ENCODE peak calls at places on chromosomes 5 and 9, in seven cellular contexts. One of them, this sample, is unnamed.

GRCh38 chr9:130701059-130702022 is 7.8 kb downstream of the EXOSC2 start:
- DNase-seq in HepG2: peak; percentile 74
- DNase-seq in mammary epithelial cell: peak; percentile 44
- DNase-seq in DND-41: peak; percentile 70
- DNase-seq in K562: peak; percentile 66
- DNase-seq in sigmoid colon: peak; percentile 88
- DNase-seq in naive thymus-derived CD4-positive, alpha-beta T cell: peak; percentile 63
- DNase-seq in this sample: peak; percentile 87

GRCh38 chr5:93078082-93079038 is 502.7 kb downstream of the NR2F1-AS1 start:
- DNase-seq in mammary epithelial cell: peak; percentile 98
- DNase-seq in sigmoid colon: peak; percentile 85
- DNase-seq in K562: no peak
- DNase-seq in DND-41: no peak
- DNase-seq in HepG2: peak; percentile 98
- DNase-seq in naive thymus-derived CD4-positive, alpha-beta T cell: no peak
- DNase-seq in this sample: no peak

GRCh38 chr9:396397-396796 is 181.7 kb downstream of the DOCK8 start:
- DNase-seq in mammary epithelial cell: no peak
- DNase-seq in DND-41: no peak
- DNase-seq in HepG2: no peak
- DNase-seq in K562: no peak
- DNase-seq in naive thymus-derived CD4-positive, alpha-beta T cell: no peak
- DNase-seq in sigmoid colon: no peak
- DNase-seq in this sample: no peak

GRCh38 chr9:129665008-129665771 is at the start of gene PRRX2:
- DNase-seq in HepG2: no peak
- DNase-seq in sigmoid colon: no peak
- DNase-seq in mammary epithelial cell: no peak
- DNase-seq in naive thymus-derived CD4-positive, alpha-beta T cell: peak; percentile 11
- DNase-seq in K562: peak; percentile 67
- DNase-seq in DND-41: no peak
- DNase-seq in this sample: no peak

GRCh38 chr9:127529671-127530070 is 78.4 kb downstream of the LRSAM1 start:
- DNase-seq in mammary epithelial cell: no peak
- DNase-seq in HepG2: no peak
- DNase-seq in DND-41: no peak
- DNase-seq in sigmoid colon: no peak
- DNase-seq in naive thymus-derived CD4-positive, alpha-beta T cell: no peak
- DNase-seq in K562: no peak
- DNase-seq in this sample: no peak

GRCh38 chr5:139711852-139712171 is 63.7 kb downstream of the CXXC5 start:
- DNase-seq in sigmoid colon: peak; percentile 72
- DNase-seq in HepG2: no peak
- DNase-seq in naive thymus-derived CD4-positive, alpha-beta T cell: no peak
- DNase-seq in DND-41: no peak
- DNase-seq in K562: no peak
- DNase-seq in mammary epithelial cell: no peak
- DNase-seq in this sample: no peak

GRCh38 chr5:10524376-10525123 is 39.3 kb upstream of the ANKRD33B start:
- DNase-seq in naive thymus-derived CD4-positive, alpha-beta T cell: no peak
- DNase-seq in HepG2: no peak
- DNase-seq in mammary epithelial cell: no peak
- DNase-seq in DND-41: no peak
- DNase-seq in K562: no peak
- DNase-seq in sigmoid colon: no peak
- DNase-seq in this sample: no peak

GRCh38 chr5:55306641-55307382 is 682 bp downstream of the DHX29 start:
- DNase-seq in HepG2: peak; percentile 27
- DNase-seq in sigmoid colon: no peak
- DNase-seq in DND-41: no peak
- DNase-seq in K562: no peak
- DNase-seq in naive thymus-derived CD4-positive, alpha-beta T cell: no peak
- DNase-seq in mammary epithelial cell: peak; percentile 23
- DNase-seq in this sample: peak; percentile 70

GRCh38 chr5:103223031-103223955 is 35.3 kb upstream of the MACIR start:
- DNase-seq in mammary epithelial cell: no peak
- DNase-seq in HepG2: no peak
- DNase-seq in K562: peak; percentile 10
- DNase-seq in DND-41: no peak
- DNase-seq in naive thymus-derived CD4-positive, alpha-beta T cell: no peak
- DNase-seq in sigmoid colon: no peak
- DNase-seq in this sample: no peak

GRCh38 chr5:82620957-82621600 is 342.9 kb upstream of the RPS23 start:
- DNase-seq in sigmoid colon: no peak
- DNase-seq in naive thymus-derived CD4-positive, alpha-beta T cell: no peak
- DNase-seq in DND-41: peak; percentile 76
- DNase-seq in K562: no peak
- DNase-seq in mammary epithelial cell: peak; percentile 44
- DNase-seq in HepG2: no peak
- DNase-seq in this sample: no peak

GRCh38 chr5:5418764-5419163 is 3.7 kb upstream of the ICE1 start:
- DNase-seq in sigmoid colon: no peak
- DNase-seq in HepG2: no peak
- DNase-seq in K562: no peak
- DNase-seq in DND-41: no peak
- DNase-seq in naive thymus-derived CD4-positive, alpha-beta T cell: no peak
- DNase-seq in mammary epithelial cell: no peak
- DNase-seq in this sample: no peak

GRCh38 chr5:97735209-97735608 is 552.2 kb upstream of the RIOK2 start:
- DNase-seq in DND-41: no peak
- DNase-seq in mammary epithelial cell: peak; percentile 95
- DNase-seq in K562: no peak
- DNase-seq in HepG2: no peak
- DNase-seq in sigmoid colon: no peak
- DNase-seq in naive thymus-derived CD4-positive, alpha-beta T cell: no peak
- DNase-seq in this sample: no peak

GRCh38 chr5:171630670-171631065 is 154.9 kb upstream of the SMIM23 start:
- DNase-seq in mammary epithelial cell: no peak
- DNase-seq in HepG2: no peak
- DNase-seq in DND-41: no peak
- DNase-seq in naive thymus-derived CD4-positive, alpha-beta T cell: no peak
- DNase-seq in K562: no peak
- DNase-seq in sigmoid colon: no peak
- DNase-seq in this sample: no peak

GRCh38 chr9:127567119-127567897 is 44.8 kb upstream of the STXBP1 start:
- DNase-seq in sigmoid colon: peak; percentile 88
- DNase-seq in HepG2: no peak
- DNase-seq in DND-41: no peak
- DNase-seq in K562: peak; percentile 39
- DNase-seq in mammary epithelial cell: peak; percentile 47
- DNase-seq in naive thymus-derived CD4-positive, alpha-beta T cell: no peak
- DNase-seq in this sample: no peak

GRCh38 chr9:69324549-69325401 is at the start of gene ENTREP1:
- DNase-seq in sigmoid colon: peak; percentile 78
- DNase-seq in mammary epithelial cell: peak; percentile 75
- DNase-seq in naive thymus-derived CD4-positive, alpha-beta T cell: no peak
- DNase-seq in HepG2: no peak
- DNase-seq in DND-41: no peak
- DNase-seq in K562: no peak
- DNase-seq in this sample: no peak

GRCh38 chr5:89034588-89034987 is 151.6 kb upstream of the MEF2C start:
- DNase-seq in HepG2: no peak
- DNase-seq in naive thymus-derived CD4-positive, alpha-beta T cell: no peak
- DNase-seq in K562: no peak
- DNase-seq in sigmoid colon: no peak
- DNase-seq in DND-41: no peak
- DNase-seq in mammary epithelial cell: peak; percentile 42
- DNase-seq in this sample: no peak

GRCh38 chr9:105842023-105842644 is 147.8 kb downstream of the TMEM38B start:
- DNase-seq in naive thymus-derived CD4-positive, alpha-beta T cell: peak; percentile 34
- DNase-seq in HepG2: peak; percentile 16
- DNase-seq in mammary epithelial cell: peak; percentile 27
- DNase-seq in sigmoid colon: no peak
- DNase-seq in DND-41: peak; percentile 32
- DNase-seq in K562: peak; percentile 51
- DNase-seq in this sample: peak; percentile 86

GRCh38 chr9:94829380-94830070 is 103.0 kb downstream of the AOPEP start:
- DNase-seq in mammary epithelial cell: no peak
- DNase-seq in HepG2: no peak
- DNase-seq in sigmoid colon: no peak
- DNase-seq in naive thymus-derived CD4-positive, alpha-beta T cell: no peak
- DNase-seq in DND-41: no peak
- DNase-seq in K562: no peak
- DNase-seq in this sample: no peak

GRCh38 chr5:252546-252945 is 18.9 kb upstream of the PDCD6 start:
- DNase-seq in HepG2: no peak
- DNase-seq in mammary epithelial cell: peak; percentile 57
- DNase-seq in K562: no peak
- DNase-seq in naive thymus-derived CD4-positive, alpha-beta T cell: no peak
- DNase-seq in sigmoid colon: no peak
- DNase-seq in DND-41: no peak
- DNase-seq in this sample: no peak

DNA sequence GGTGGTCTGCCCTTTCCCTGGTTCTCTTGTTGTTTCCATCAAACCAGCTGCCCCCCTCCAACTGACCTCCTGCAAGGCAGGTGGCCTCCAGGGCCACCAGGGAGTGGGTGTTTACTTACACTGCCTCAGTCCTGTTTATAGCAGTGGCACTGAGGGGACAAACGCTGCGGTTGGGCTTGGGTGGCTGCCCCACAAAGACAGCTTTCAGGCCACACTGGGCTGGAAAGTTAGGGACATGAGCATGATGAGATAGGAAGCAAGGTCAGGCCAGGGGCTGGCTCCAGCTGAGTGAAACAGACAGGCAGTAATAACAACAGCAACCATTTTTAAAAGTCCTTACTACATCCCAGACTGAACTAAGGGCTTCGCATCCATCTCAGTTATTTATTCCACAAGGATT is 20.6 kb downstream of the BOD1 start:
- DNase-seq in mammary epithelial cell: no peak
- DNase-seq in HepG2: no peak
- DNase-seq in DND-41: no peak
- DNase-seq in sigmoid colon: no peak
- DNase-seq in naive thymus-derived CD4-positive, alpha-beta T cell: no peak
- DNase-seq in K562: no peak
- DNase-seq in this sample: no peak
- H3K4me1 ChIP-seq in mammary epithelial cell: no peaks in the 10 kb centered on the region
- H3K4me1 ChIP-seq in HepG2: no peaks in the 10 kb centered on the region
- H3K4me1 ChIP-seq in DND-41: no peaks in the 10 kb centered on the region
- H3K4me1 ChIP-seq in sigmoid colon: no peaks in the 10 kb centered on the region
- H3K4me1 ChIP-seq in naive thymus-derived CD4-positive, alpha-beta T cell: no peaks in the 10 kb centered on the region
- H3K4me1 ChIP-seq in K562: no peaks in the 10 kb centered on the region
- H3K4me1 ChIP-seq in this sample: no peaks in the 10 kb centered on the region

GRCh38 chr5:173817561-173817960 is 70.6 kb upstream of the CPEB4 start:
- DNase-seq in HepG2: no peak
- DNase-seq in sigmoid colon: no peak
- DNase-seq in naive thymus-derived CD4-positive, alpha-beta T cell: no peak
- DNase-seq in mammary epithelial cell: no peak
- DNase-seq in DND-41: no peak
- DNase-seq in K562: no peak
- DNase-seq in this sample: peak; percentile 50

GRCh38 chr5:173815571-173815970 is 72.6 kb upstream of the CPEB4 start:
- DNase-seq in K562: no peak
- DNase-seq in sigmoid colon: no peak
- DNase-seq in mammary epithelial cell: no peak
- DNase-seq in DND-41: no peak
- DNase-seq in naive thymus-derived CD4-positive, alpha-beta T cell: no peak
- DNase-seq in HepG2: no peak
- DNase-seq in this sample: no peak

GRCh38 chr5:173814053-173814452 is 74.1 kb upstream of the CPEB4 start:
- DNase-seq in DND-41: no peak
- DNase-seq in mammary epithelial cell: no peak
- DNase-seq in sigmoid colon: no peak
- DNase-seq in K562: no peak
- DNase-seq in HepG2: no peak
- DNase-seq in naive thymus-derived CD4-positive, alpha-beta T cell: no peak
- DNase-seq in this sample: no peak

GRCh38 chr5:173819521-173819920 is 68.6 kb upstream of the CPEB4 start:
- DNase-seq in K562: no peak
- DNase-seq in HepG2: no peak
- DNase-seq in sigmoid colon: no peak
- DNase-seq in naive thymus-derived CD4-positive, alpha-beta T cell: no peak
- DNase-seq in mammary epithelial cell: no peak
- DNase-seq in DND-41: no peak
- DNase-seq in this sample: no peak

GRCh38 chr5:173816728-173817127 is 71.4 kb upstream of the CPEB4 start:
- DNase-seq in HepG2: no peak
- DNase-seq in naive thymus-derived CD4-positive, alpha-beta T cell: no peak
- DNase-seq in DND-41: no peak
- DNase-seq in K562: no peak
- DNase-seq in sigmoid colon: no peak
- DNase-seq in mammary epithelial cell: no peak
- DNase-seq in this sample: no peak
- H3K4me1 ChIP-seq in HepG2: peaks cover 12% of the 10 kb centered on the region
- H3K4me1 ChIP-seq in naive thymus-derived CD4-positive, alpha-beta T cell: no peaks in the 10 kb centered on the region
- H3K4me1 ChIP-seq in DND-41: no peaks in the 10 kb centered on the region
- H3K4me1 ChIP-seq in K562: peaks cover 10% of the 10 kb centered on the region
- H3K4me1 ChIP-seq in sigmoid colon: no peaks in the 10 kb centered on the region
- H3K4me1 ChIP-seq in mammary epithelial cell: no peaks in the 10 kb centered on the region
- H3K4me1 ChIP-seq in this sample: peaks cover 37% of the 10 kb centered on the region

GRCh38 chr9:113573303-113573958 is 109.9 kb downstream of the RGS3 start:
- DNase-seq in sigmoid colon: peak; percentile 34
- DNase-seq in DND-41: no peak
- DNase-seq in HepG2: no peak
- DNase-seq in naive thymus-derived CD4-positive, alpha-beta T cell: no peak
- DNase-seq in K562: no peak
- DNase-seq in mammary epithelial cell: no peak
- DNase-seq in this sample: no peak
- H3K4me1 ChIP-seq in sigmoid colon: no peaks in the 10 kb centered on the region
- H3K4me1 ChIP-seq in DND-41: peaks cover 10% of the 10 kb centered on the region
- H3K4me1 ChIP-seq in HepG2: peaks cover 35% of the 10 kb centered on the region
- H3K4me1 ChIP-seq in naive thymus-derived CD4-positive, alpha-beta T cell: peaks cover 13% of the 10 kb centered on the region
- H3K4me1 ChIP-seq in K562: peaks cover 26% of the 10 kb centered on the region
- H3K4me1 ChIP-seq in mammary epithelial cell: peaks cover 78% of the 10 kb centered on the region
- H3K4me1 ChIP-seq in this sample: peaks cover 4% of the 10 kb centered on the region

DNA sequence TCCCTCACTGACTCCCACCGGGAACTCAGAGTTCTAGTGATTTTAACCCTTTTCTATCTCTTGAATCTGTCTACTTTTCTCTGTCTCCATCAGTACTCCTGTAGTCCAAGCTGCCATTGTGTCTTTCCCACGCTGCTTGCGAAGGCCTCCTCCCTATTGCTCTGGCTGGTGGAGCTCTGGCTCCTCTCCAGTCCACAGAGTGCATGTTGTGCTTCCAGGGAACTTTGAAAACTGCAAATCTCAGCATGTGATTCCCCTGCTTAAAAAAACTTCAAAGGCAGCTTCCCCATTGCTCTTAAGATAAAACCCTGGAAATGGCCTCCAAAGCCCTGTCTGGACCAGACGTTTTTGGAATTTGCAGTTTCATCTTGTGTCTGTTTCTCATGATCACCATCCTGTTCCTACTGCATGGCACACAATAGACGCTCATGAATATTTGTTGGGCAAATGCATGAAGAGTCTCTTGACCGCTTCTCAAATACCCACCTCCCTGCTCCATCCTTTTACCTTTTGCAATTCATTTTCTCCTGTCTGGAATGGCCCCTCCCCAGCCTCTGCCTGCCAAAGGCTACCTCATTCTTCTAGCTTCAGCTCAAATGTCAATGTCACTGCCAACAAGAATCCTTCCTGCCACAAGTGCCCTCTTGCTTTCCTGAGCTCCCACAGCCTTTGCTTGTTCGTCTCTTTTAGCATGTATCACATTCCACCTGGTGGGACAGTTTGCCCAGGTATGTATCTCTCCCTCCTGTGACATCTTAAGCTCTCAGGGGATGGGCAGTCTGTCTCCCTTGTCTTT is 293.2 kb downstream of the ARHGAP26 start:
- DNase-seq in HepG2: no peak
- DNase-seq in K562: no peak
- DNase-seq in sigmoid colon: peak; percentile 78
- DNase-seq in naive thymus-derived CD4-positive, alpha-beta T cell: no peak
- DNase-seq in mammary epithelial cell: no peak
- DNase-seq in DND-41: no peak
- DNase-seq in this sample: no peak
- H3K4me1 ChIP-seq in HepG2: no peaks in the 10 kb centered on the region
- H3K4me1 ChIP-seq in K562: no peaks in the 10 kb centered on the region
- H3K4me1 ChIP-seq in sigmoid colon: no peaks in the 10 kb centered on the region
- H3K4me1 ChIP-seq in naive thymus-derived CD4-positive, alpha-beta T cell: no peaks in the 10 kb centered on the region
- H3K4me1 ChIP-seq in mammary epithelial cell: peaks cover 58% of the 10 kb centered on the region
- H3K4me1 ChIP-seq in DND-41: peaks cover 14% of the 10 kb centered on the region
- H3K4me1 ChIP-seq in this sample: peaks cover 22% of the 10 kb centered on the region

GRCh38 chr5:84817953-84818352 is 433.3 kb upstream of the EDIL3 start:
- DNase-seq in DND-41: no peak
- DNase-seq in naive thymus-derived CD4-positive, alpha-beta T cell: no peak
- DNase-seq in HepG2: no peak
- DNase-seq in sigmoid colon: no peak
- DNase-seq in K562: no peak
- DNase-seq in mammary epithelial cell: no peak
- DNase-seq in this sample: no peak
- H3K4me1 ChIP-seq in DND-41: no peaks in the 10 kb centered on the region
- H3K4me1 ChIP-seq in naive thymus-derived CD4-positive, alpha-beta T cell: no peaks in the 10 kb centered on the region
- H3K4me1 ChIP-seq in HepG2: no peaks in the 10 kb centered on the region
- H3K4me1 ChIP-seq in sigmoid colon: no peaks in the 10 kb centered on the region
- H3K4me1 ChIP-seq in K562: no peaks in the 10 kb centered on the region
- H3K4me1 ChIP-seq in mammary epithelial cell: no peaks in the 10 kb centered on the region
- H3K4me1 ChIP-seq in this sample: no peaks in the 10 kb centered on the region

This sample was measured in Karpas-422.